ENCODE peak calls at places on chromosomes 4 and X, in seven cellular contexts. G, R, J, P, U, L and X are unnamed samples.

GRCh38 chrX:45230410-45230809 is 29.7 kb upstream of the DIPK2B start:
- DNase-seq in R (no peak), J (no peak), G (no peak), U (no peak), L (no peak), P (no peak), X (no peak)

GRCh38 chrX:109845996-109846395 is 112.9 kb upstream of the ACSL4 start:
- DNase-seq in P (no peak), J (no peak), R (no peak), G (no peak), U (no peak), L (no peak), X (no peak)

GRCh38 chr4:177480796-177481195 is 38.6 kb upstream of the AGA start:
- DNase-seq in L (no peak), J (no peak), R (no peak), P (no peak), U (no peak), G (no peak), X (no peak)

GRCh38 chrX:12984629-12985303 is 9.9 kb downstream of the TMSB4X start:
- DNase-seq in U (no peak), G (peak), P (no peak), R (no peak), J (peak), L (no peak), X (no peak)

GRCh38 chrX:40151211-40152172 is 53.7 kb upstream of the BCOR start:
- DNase-seq in J (no peak), G (no peak), P (no peak), L (no peak), R (peak), U (no peak), X (peak)

GRCh38 chr4:188275686-188276085 is 136.4 kb downstream of the TRIML1 start:
- DNase-seq in R (no peak), U (no peak), G (no peak), P (no peak), L (no peak), J (no peak), X (no peak)

GRCh38 chr4:182142146-182143085 is 100.8 kb upstream of the TENM3 start:
- DNase-seq in L (no peak), P (no peak), G (no peak), J (peak), R (no peak), U (no peak), X (no peak)

GRCh38 chrX:120356084-120356483 is 5.8 kb upstream of the ATP1B4 start:
- DNase-seq in R (no peak), P (no peak), G (no peak), L (no peak), J (no peak), U (no peak), X (no peak)

GRCh38 chr4:30402276-30402675 is 317.9 kb upstream of the PCDH7 start:
- DNase-seq in U (no peak), P (no peak), J (no peak), L (no peak), R (no peak), G (no peak), X (no peak)

GRCh38 chr4:74376888-74377483 is 12.0 kb downstream of the EREG start:
- DNase-seq in L (no peak), P (no peak), U (no peak), G (peak), R (no peak), J (no peak), X (no peak)

GRCh38 chr4:184041156-184041555 is 136.0 kb downstream of the STOX2 start:
- DNase-seq in G (no peak), L (no peak), U (no peak), R (no peak), P (no peak), J (no peak), X (no peak)

GRCh38 chr4:41692717-41693345 is 55.7 kb downstream of the PHOX2B start:
- DNase-seq in G (peak), J (no peak), U (no peak), P (peak), R (peak), L (no peak), X (peak)

GRCh38 chr4:73259552-73260140 is 1.0 kb upstream of the ANKRD17 start:
- DNase-seq in L (no peak), R (no peak), G (no peak), U (no peak), J (no peak), P (no peak), X (no peak)

GRCh38 chr4:26406346-26406975 is 83.8 kb downstream of the CCKAR start:
- DNase-seq in U (no peak), J (no peak), R (no peak), G (no peak), L (no peak), P (no peak), X (no peak)

GRCh38 chr4:60033826-60034225 is 1166.3 kb upstream of the ADGRL3 start:
- DNase-seq in G (no peak), P (no peak), U (no peak), R (no peak), J (no peak), L (no peak), X (no peak)

GRCh38 chrX:155959018-155959587 is 38.4 kb upstream of the IL9R start:
- DNase-seq in L (no peak), R (no peak), P (no peak), G (no peak), U (no peak), J (no peak), X (no peak)

GRCh38 chr4:17077105-17077504 is 178.7 kb upstream of the LDB2 start:
- DNase-seq in P (no peak), U (no peak), L (peak), J (no peak), G (no peak), R (no peak), X (no peak)

GRCh38 chrX:48493890-48494364 is 14.9 kb upstream of the PORCN start:
- DNase-seq in P (no peak), R (no peak), G (no peak), J (no peak), L (no peak), U (no peak), X (peak)

GRCh38 chr4:2301806-2302205 is 39.9 kb upstream of the MXD4 start:
- DNase-seq in L (no peak), R (peak), U (no peak), G (no peak), J (no peak), P (no peak), X (no peak)

GRCh38 chr4:75702919-75703411 is 21.4 kb upstream of the USO1 start:
- DNase-seq in U (no peak), G (peak), J (no peak), R (no peak), P (no peak), L (no peak), X (peak)

GRCh38 chr4:168717852-168718251 is 221.0 kb downstream of the PALLD start:
- DNase-seq in R (no peak), L (no peak), U (no peak), P (peak), G (no peak), J (no peak), X (no peak)

GRCh38 chrX:360496-361150 is 26.1 kb downstream of the PPP2R3B start:
- DNase-seq in G (no peak), R (no peak), J (no peak), P (no peak), U (peak), L (no peak), X (peak)

GRCh38 chr4:154595807-154596206 is 5.3 kb upstream of the FGA start:
- DNase-seq in J (no peak), U (no peak), L (no peak), R (no peak), G (peak), P (no peak), X (no peak)

GRCh38 chr4:30720656-30721352 is 635 bp downstream of the PCDH7 start:
- DNase-seq in P (no peak), L (no peak), G (peak), R (peak), U (peak), J (peak), X (no peak)

GRCh38 chrX:14398725-14399124 is 130.6 kb upstream of the GLRA2 start:
- DNase-seq in P (no peak), U (no peak), J (no peak), L (no peak), G (peak), R (no peak), X (no peak)

GRCh38 chr4:47836655-47837581 is 949 bp downstream of the CORIN start:
- DNase-seq in G (peak), R (peak), J (peak), L (peak), P (peak), U (peak), X (peak)

GRCh38 chrX:42119076-42119475 is 195.7 kb upstream of the CASK start:
- DNase-seq in R (no peak), J (no peak), P (no peak), U (no peak), G (peak), L (no peak), X (no peak)

GRCh38 chrX:21374163-21374993 is at the start of gene CNKSR2:
- DNase-seq in J (no peak), L (no peak), U (no peak), R (peak), G (peak), P (peak), X (peak)

GRCh38 chrX:107629533-107629909 is 1.2 kb downstream of the PRPS1 start:
- DNase-seq in U (no peak), R (no peak), P (peak), G (peak), L (no peak), J (no peak), X (no peak)

GRCh38 chrX:107626481-107626880 is 1.8 kb upstream of the PRPS1 start:
- DNase-seq in U (no peak), J (no peak), G (peak), P (no peak), L (no peak), R (no peak), X (no peak)

GRCh38 chrX:107628662-107629532 is 587 bp downstream of the PRPS1 start:
- DNase-seq in P (peak), J (peak), L (no peak), U (no peak), R (no peak), G (peak), X (peak)

GRCh38 chrX:107626916-107627315 is 1.4 kb upstream of the PRPS1 start:
- DNase-seq in R (no peak), J (no peak), P (no peak), G (peak), U (no peak), L (no peak), X (no peak)

DNA sequence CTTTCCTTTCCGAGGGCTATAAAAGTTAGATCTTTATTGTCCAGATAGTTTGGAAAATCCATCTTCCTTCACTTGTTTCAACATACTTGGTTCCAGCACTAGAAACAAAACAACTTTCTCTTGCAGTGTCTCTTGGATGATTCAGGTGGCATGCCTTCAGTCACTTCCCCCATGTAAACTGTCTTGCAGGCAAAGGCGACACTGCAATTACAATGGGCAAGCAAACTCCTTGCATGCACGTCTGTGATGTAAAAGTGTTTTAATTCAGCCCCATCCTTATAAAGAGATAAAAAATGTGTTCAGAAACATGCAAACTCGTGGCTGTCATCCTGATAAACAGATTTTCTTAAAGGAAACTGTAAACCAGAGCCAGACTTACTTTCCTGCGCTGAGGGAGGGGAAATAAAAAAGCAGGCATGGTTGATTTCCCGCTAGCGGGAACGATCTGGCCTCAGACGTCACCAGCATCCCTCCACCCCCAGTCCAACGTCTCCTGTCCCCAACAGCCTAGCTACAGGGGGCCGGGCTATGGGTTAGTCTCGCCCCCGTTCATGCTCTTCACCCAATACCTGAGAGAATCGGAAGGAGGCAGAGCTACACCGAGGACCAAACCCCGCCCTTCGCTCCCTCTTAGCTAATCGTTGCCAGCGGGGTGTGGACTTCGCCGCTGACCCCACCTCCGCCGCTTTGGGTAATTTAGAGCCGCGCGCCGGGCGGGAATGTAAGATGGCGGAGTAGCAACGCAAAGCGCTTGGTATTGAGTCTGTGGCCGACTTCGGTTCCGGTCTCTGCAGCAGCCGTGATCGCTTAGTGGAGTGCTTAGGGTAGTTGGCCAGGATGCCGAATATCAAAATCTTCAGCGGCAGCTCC is at the start of gene PRPS1:
- DNase-seq in U (peak), P (peak), G (peak), R (peak), L (peak), J (peak), X (peak)
- TF ChIP-seq POLR2A in U (peak), P (peak), G (peak), R (no peak), L (no peak), J (peak), X (peak)

DNA sequence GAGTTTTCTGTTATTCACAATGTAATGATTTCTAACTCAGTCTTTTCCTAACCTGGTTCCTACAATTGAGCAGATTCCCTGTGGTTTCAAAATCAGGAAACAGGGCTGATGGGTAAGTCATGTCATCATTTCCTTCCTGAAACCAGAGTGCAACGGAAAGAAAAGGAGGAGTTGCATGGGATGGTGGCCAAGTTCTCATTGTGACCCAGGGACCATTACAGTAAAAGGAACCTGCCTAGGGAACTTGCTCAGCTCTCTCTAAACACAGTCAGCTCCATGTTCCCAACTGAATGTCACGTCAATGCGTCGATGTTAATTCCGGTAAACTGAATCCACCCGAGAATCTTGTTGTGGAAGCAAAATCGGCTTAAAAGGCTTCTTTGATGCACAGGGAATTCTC is 51.2 kb downstream of the LGI2 start:
- DNase-seq in P (peak), J (peak), L (no peak), U (no peak), R (no peak), G (no peak), X (no peak)
- H3K4me3 ChIP-seq in P (peak), J (no peak), L (peak), U (peak), R (peak), G (no peak), X (no peak)

DNA sequence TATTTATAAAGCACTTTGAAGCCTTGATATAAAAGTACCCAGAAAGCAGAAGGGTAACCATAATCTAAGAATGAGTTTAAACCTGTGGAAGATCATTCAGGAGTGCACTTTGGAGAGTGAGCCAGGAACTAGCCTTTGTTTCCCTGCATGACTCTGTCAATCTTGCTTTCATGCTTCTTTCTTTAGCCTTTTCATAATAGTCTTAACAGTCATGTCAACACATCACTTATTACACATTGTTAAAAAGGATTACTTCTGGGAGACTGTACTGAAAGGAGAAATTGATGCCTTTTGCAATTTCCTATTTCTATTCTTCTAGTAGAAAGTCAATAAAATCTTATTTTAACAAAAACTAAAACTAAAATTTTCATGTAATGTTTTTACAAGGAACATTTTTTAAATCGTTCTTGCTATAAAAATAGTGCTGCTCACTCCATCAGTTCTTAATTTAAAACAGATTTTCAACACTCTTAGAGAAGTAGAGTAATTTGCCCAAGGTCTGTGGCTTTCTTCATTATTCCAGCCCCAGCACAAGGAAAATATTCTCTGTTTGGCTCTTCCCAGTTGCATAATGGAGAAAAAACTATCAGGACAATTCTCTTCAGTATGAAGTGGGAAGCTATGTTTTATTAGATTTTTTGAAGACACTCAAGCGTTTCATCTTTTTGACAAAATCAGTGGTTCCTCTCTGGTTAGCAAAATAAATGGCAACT is 35.4 kb upstream of the SPP1 start:
- DNase-seq in J (no peak), P (no peak), L (no peak), R (no peak), G (no peak), U (no peak), X (no peak)
- TF ChIP-seq POLR2A in J (no peak), P (no peak), L (no peak), R (no peak), G (no peak), U (no peak), X (no peak)

GRCh38 chr4:38131371-38132139 is 171.4 kb downstream of the PTTG2 start:
- DNase-seq in J (peak), G (no peak), R (no peak), L (no peak), P (peak), U (no peak), X (peak)

GRCh38 chr4:38133711-38134480 is 173.7 kb downstream of the PTTG2 start:
- DNase-seq in P (no peak), L (no peak), J (no peak), U (no peak), R (no peak), G (no peak), X (peak)

GRCh38 chr4:38130884-38131283 is 170.7 kb downstream of the PTTG2 start:
- DNase-seq in R (no peak), U (no peak), J (no peak), L (no peak), G (no peak), P (no peak), X (no peak)

GRCh38 chr4:38132843-38133662 is 172.9 kb downstream of the PTTG2 start:
- DNase-seq in J (no peak), L (no peak), R (no peak), U (no peak), P (no peak), G (peak), X (no peak)

DNA sequence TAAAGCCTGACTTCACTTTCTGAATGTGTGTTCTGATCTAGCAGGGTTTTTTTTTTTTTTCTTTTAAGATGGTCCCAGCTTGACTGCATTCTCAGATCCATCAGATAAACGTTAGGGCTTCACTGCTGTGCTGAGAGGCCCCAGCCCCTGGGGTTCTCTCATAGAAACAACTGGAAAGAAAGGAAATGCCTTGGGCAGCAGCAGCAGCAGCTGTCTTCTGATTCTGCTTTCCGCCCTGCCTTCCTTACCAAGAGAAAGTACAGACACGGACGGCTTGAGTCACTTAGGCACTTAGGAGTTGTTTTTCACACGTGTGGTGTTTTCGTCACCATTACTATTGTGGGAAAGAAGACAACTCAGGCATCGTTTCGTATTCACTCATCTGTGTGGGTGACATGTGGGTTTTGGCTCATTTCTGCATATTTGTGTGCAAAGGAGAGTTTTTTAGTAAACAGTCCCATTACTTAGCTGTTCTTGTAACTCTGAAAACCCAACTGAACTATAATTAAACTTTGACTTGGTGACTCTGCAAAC is 172.0 kb downstream of the PTTG2 start:
- DNase-seq in U (no peak), L (no peak), J (peak), G (no peak), P (peak), R (no peak), X (no peak)
- H3K4me3 ChIP-seq in U (no peak), L (peak), J (no peak), G (no peak), P (no peak), R (no peak), X (peak)

GRCh38 chrX:153927936-153928760 is 2.1 kb upstream of the ARHGAP4 start:
- DNase-seq in U (peak), L (peak), G (peak), P (peak), R (peak), J (peak), X (peak)
- TF ChIP-seq POLR2A in U (peak), L (peak), G (peak), P (peak), R (no peak), J (peak), X (peak)

GRCh38 chrX:74179071-74179470 is 124.9 kb upstream of the ZCCHC13 start:
- DNase-seq in L (no peak), G (peak), U (no peak), P (no peak), J (no peak), R (no peak), X (no peak)
- H3K4me3 ChIP-seq in L (no peak), G (no peak), U (no peak), P (no peak), J (no peak), R (no peak), X (no peak)

DNA sequence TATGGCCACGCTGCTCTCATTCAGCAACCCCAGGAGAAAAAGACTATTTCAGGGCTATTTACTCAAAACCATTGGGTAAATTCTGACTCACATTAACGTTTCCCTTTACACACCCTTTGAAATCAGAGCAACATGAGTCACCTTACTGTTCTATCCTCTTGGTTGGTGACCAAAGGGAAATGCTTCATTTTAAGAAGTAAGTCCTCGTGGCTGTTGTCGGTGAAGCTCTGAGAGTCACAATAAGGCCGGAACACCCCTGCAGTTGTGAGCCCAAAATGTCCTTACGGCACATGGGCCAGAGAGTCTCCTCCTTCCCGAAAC is 56.3 kb upstream of the SPRY1 start:
- DNase-seq in L (no peak), U (no peak), R (no peak), J (peak), P (no peak), G (peak), X (no peak)
- TF ChIP-seq POLR2A in L (no peak), U (no peak), R (no peak), J (no peak), P (no peak), G (no peak), X (no peak)

GRCh38 chr4:157819693-157820464 is 352.9 kb downstream of the GASK1B start:
- DNase-seq in U (peak), P (no peak), J (no peak), R (no peak), G (no peak), L (no peak), X (no peak)
- H3K4me3 ChIP-seq in U (no peak), P (no peak), J (no peak), R (no peak), G (no peak), L (no peak), X (no peak)

GRCh38 chr4:107682306-107682705 is 37.7 kb downstream of the PAPSS1 start:
- DNase-seq in R (no peak), G (no peak), J (no peak), P (no peak), L (no peak), U (no peak), X (no peak)
- TF ChIP-seq POLR2A in R (no peak), G (no peak), J (no peak), P (no peak), L (no peak), U (no peak), X (no peak)